ENCODE peak calls at places on chromosome 1, in four cellular contexts. Q is prostate gland, D is body of pancreas, H is transverse colon. X is an unnamed sample.

GRCh38 chr1:200488375-200489165 is 78.7 kb upstream of the ZNF281 start:
- DNase-seq in D (peak), Q (peak), H (peak), X (peak)

GRCh38 chr1:104906141-104906540 is 1156.4 kb downstream of the AMY1C start:
- DNase-seq in D (no peak), H (no peak), Q (no peak), X (no peak)

GRCh38 chr1:57341721-57342120 is 82.1 kb downstream of the DAB1 start:
- DNase-seq in Q (no peak), D (no peak), H (no peak), X (no peak)

GRCh38 chr1:220755316-220755715 is 7.2 kb downstream of the MTARC2 start:
- DNase-seq in D (no peak), H (no peak), Q (no peak), X (no peak)

GRCh38 chr1:87137342-87137739 is 191.3 kb upstream of the LMO4 start:
- DNase-seq in H (no peak), D (no peak), Q (no peak), X (no peak)

GRCh38 chr1:87044840-87045239 is 130.4 kb downstream of the HS2ST1 start:
- DNase-seq in H (no peak), D (no peak), Q (no peak), X (no peak)

GRCh38 chr1:62438163-62438562 is 1.3 kb downstream of the USP1 start:
- DNase-seq in D (no peak), H (no peak), Q (no peak), X (peak)

GRCh38 chr1:24948072-24948827 is 18.2 kb upstream of the RUNX3 start:
- DNase-seq in H (no peak), Q (no peak), D (no peak), X (no peak)

GRCh38 chr1:246108278-246108925 is 398.7 kb downstream of the SMYD3 start:
- DNase-seq in D (no peak), Q (no peak), H (no peak), X (no peak)

GRCh38 chr1:208154040-208154439 is 90.1 kb downstream of the PLXNA2 start:
- DNase-seq in H (peak), D (peak), Q (no peak), X (no peak)

GRCh38 chr1:56073614-56074356 is 505.6 kb downstream of the PLPP3 start:
- DNase-seq in H (peak), D (peak), Q (peak), X (peak)

GRCh38 chr1:166235728-166236127 is 68.9 kb upstream of the FAM78B start:
- DNase-seq in Q (no peak), H (no peak), D (no peak), X (no peak)

GRCh38 chr1:59485949-59486348 is 189.1 kb downstream of the FGGY start:
- DNase-seq in Q (no peak), H (no peak), D (no peak), X (no peak)

GRCh38 chr1:62435231-62436038 is 1.4 kb upstream of the USP1 start:
- DNase-seq in H (peak), Q (no peak), D (no peak), X (peak)

GRCh38 chr1:28530456-28530855 is 22.4 kb upstream of the TRNAU1AP start:
- DNase-seq in H (no peak), D (no peak), Q (no peak), X (no peak)

GRCh38 chr1:161287482-161288054 is 22.2 kb downstream of the MPZ start:
- DNase-seq in Q (no peak), D (no peak), H (no peak), X (no peak)

GRCh38 chr1:80054129-80054528 is 1047.6 kb upstream of the ADGRL4 start:
- DNase-seq in Q (no peak), D (peak), H (no peak), X (peak)

GRCh38 chr1:210143465-210144062 is 89.0 kb upstream of the SERTAD4 start:
- DNase-seq in H (peak), D (peak), Q (peak), X (peak)

GRCh38 chr1:54459714-54460113 is 53.5 kb upstream of the SSBP3 start:
- DNase-seq in H (no peak), Q (no peak), D (no peak), X (no peak)

GRCh38 chr1:31416101-31416736 is 3.2 kb downstream of the SERINC2 start:
- DNase-seq in Q (peak), D (peak), H (no peak), X (no peak)

GRCh38 chr1:214864896-214865688 is 217.4 kb upstream of the KCNK2 start:
- DNase-seq in D (no peak), Q (no peak), H (no peak), X (no peak)

GRCh38 chr1:55275976-55276375 is 60.8 kb upstream of the USP24 start:
- DNase-seq in H (no peak), Q (no peak), D (no peak), X (peak)

GRCh38 chr1:75600781-75601180 is 10.1 kb downstream of the SLC44A5 start:
- DNase-seq in H (no peak), D (no peak), Q (no peak), X (no peak)

GRCh38 chr1:82059931-82060330 is 259.2 kb downstream of the ADGRL2 start:
- DNase-seq in Q (no peak), D (no peak), H (no peak), X (no peak)

GRCh38 chr1:230867119-230867902 is 1.0 kb downstream of the C1orf198 start:
- DNase-seq in H (no peak), Q (no peak), D (no peak), X (peak)

GRCh38 chr1:93751391-93752250 is 70.0 kb upstream of the BCAR3 start:
- DNase-seq in H (no peak), Q (peak), D (no peak), X (no peak)

GRCh38 chr1:175873290-175873689 is 129.9 kb upstream of the TNR start:
- DNase-seq in Q (no peak), H (no peak), D (no peak), X (no peak)

GRCh38 chr1:209235170-209235569 is 348.3 kb upstream of the CAMK1G start:
- DNase-seq in D (no peak), H (no peak), Q (no peak), X (no peak)

GRCh38 chr1:67061266-67061665 is 7.3 kb upstream of the SLC35D1 start:
- DNase-seq in H (no peak), D (no peak), Q (no peak), X (no peak)

GRCh38 chr1:183103141-183103540 is 79.9 kb downstream of the LAMC1 start:
- DNase-seq in D (no peak), H (no peak), Q (peak), X (no peak)

GRCh38 chr1:34518146-34518545 is 236.7 kb upstream of the GJB5 start:
- DNase-seq in Q (no peak), H (no peak), D (no peak), X (no peak)

GRCh38 chr1:225652726-225653462 is at the start of gene ENAH:
- DNase-seq in D (peak), H (peak), Q (peak), X (peak)

GRCh38 chr1:160670701-160671100 is 23.9 kb upstream of the SLAMF1 start:
- DNase-seq in Q (no peak), D (no peak), H (no peak), X (no peak)

GRCh38 chr1:107047602-107048001 is 8.9 kb upstream of the PRMT6 start:
- DNase-seq in D (no peak), Q (no peak), H (no peak), X (no peak)

GRCh38 chr1:168470821-168471473 is 72.8 kb downstream of the XCL2 start:
- DNase-seq in D (no peak), Q (no peak), H (no peak), X (peak)

GRCh38 chr1:110003747-110004428 is 19.3 kb downstream of the AHCYL1 start:
- DNase-seq in Q (peak), D (peak), H (peak), X (peak)

GRCh38 chr1:149884433-149885363 is 14.7 kb upstream of the BOLA1 start:
- DNase-seq in Q (no peak), H (no peak), D (no peak), X (peak)

GRCh38 chr1:19372136-19372514 is 60.0 kb downstream of the SLC66A1 start:
- DNase-seq in D (no peak), H (no peak), Q (no peak), X (no peak)

GRCh38 chr1:19370453-19371170 is 58.5 kb downstream of the SLC66A1 start:
- DNase-seq in D (no peak), Q (no peak), H (no peak), X (no peak)

GRCh38 chr1:19372602-19373001 is 60.5 kb downstream of the SLC66A1 start:
- DNase-seq in H (no peak), D (no peak), Q (no peak), X (no peak)

GRCh38 chr1:19369396-19370090 is 57.4 kb downstream of the SLC66A1 start:
- DNase-seq in D (no peak), Q (no peak), H (no peak), X (no peak)

GRCh38 chr1:19371226-19372135 is 59.4 kb downstream of the SLC66A1 start:
- DNase-seq in Q (no peak), D (no peak), H (no peak), X (no peak)
- TF ChIP-seq POLR2A in Q (no peak), D (no peak), H (no peak), X (no peak)

GRCh38 chr1:23083714-23084480 is 64.6 kb downstream of the KDM1A start:
- DNase-seq in H (no peak), Q (peak), D (peak), X (no peak)

GRCh38 chr1:23080885-23081284 is 61.6 kb downstream of the KDM1A start:
- DNase-seq in Q (no peak), H (no peak), D (no peak), X (no peak)

GRCh38 chr1:23081376-23081775 is 62.1 kb downstream of the KDM1A start:
- DNase-seq in D (no peak), H (no peak), Q (no peak), X (no peak)

GRCh38 chr1:23088027-23088426 is 68.8 kb downstream of the KDM1A start:
- DNase-seq in Q (no peak), D (no peak), H (no peak), X (no peak)

GRCh38 chr1:23084880-23085279 is 65.6 kb downstream of the KDM1A start:
- DNase-seq in D (no peak), Q (peak), H (no peak), X (no peak)
- TF ChIP-seq POLR2A in D (no peak), Q (no peak), H (no peak), X (no peak)

DNA sequence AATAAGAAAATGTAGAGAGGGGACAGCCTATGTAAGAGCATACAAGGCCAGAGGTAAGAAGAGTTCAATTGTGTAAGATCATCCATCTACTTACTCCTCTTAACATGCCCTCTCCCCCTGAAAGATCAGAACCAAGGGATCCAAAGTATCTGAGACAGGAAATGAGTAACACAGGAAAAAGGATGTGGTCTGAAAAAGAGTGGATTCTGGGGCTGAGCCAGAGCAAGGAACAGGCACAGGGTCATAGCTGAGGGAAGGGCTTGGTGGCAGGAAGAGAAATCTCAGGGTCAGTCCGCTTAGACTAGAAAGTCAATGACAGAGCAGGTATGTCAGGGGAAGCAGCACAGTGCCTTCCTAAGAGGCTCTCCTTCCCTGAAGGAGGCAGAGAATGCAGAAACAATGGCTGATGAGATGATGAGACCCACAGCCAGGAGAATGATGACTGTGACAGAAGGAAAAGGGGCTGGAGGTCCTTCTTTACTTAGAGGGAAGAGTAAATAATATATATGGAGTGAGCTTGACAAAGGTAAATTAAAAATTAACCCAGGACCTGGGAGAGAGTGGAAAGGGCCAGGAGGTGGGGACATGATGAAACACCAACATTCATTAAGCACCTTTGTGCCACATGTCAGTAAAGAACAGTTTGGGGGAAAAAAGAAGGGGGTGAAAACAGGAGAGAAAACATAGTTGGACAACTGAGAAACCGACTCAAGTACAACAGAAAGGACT is 26.2 kb upstream of the A3GALT2 start:
- DNase-seq in Q (no peak), H (peak), D (peak), X (no peak)
- TF ChIP-seq POLR2A in Q (peak), H (peak), D (peak), X (no peak)

GRCh38 chr1:185695299-185695698 is 38.9 kb upstream of the HMCN1 start:
- DNase-seq in Q (no peak), H (no peak), D (no peak), X (no peak)

GRCh38 chr1:185690527-185690926 is 43.7 kb upstream of the HMCN1 start:
- DNase-seq in D (no peak), Q (no peak), H (no peak), X (no peak)

GRCh38 chr1:185693654-185694053 is 40.5 kb upstream of the HMCN1 start:
- DNase-seq in H (no peak), Q (no peak), D (no peak), X (no peak)

GRCh38 chr1:185696419-185697150 is 37.6 kb upstream of the HMCN1 start:
- DNase-seq in D (no peak), H (no peak), Q (no peak), X (no peak)

DNA sequence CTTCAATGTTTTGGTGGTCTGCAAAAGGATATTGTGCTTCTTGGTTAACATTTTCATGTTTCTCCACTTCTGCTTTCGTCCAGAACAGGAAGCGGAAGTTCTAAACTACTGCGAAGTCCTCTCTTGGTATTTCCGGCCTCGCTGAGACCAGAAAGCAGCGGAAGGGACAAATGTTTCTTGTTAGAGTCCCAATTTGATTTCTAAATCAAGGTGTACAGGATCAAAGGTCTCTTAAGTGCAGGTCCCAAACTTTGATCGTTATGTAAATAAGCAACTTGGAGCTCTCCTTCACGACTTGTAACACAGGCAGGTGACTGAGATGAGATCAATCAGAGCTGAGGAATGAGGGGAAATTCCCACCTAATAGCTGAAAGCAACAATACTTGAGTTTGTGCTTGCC is 40.1 kb upstream of the HMCN1 start:
- DNase-seq in H (peak), D (peak), Q (no peak), X (no peak)
- TF ChIP-seq POLR2A in H (no peak), D (no peak), Q (no peak), X (no peak)

DNA sequence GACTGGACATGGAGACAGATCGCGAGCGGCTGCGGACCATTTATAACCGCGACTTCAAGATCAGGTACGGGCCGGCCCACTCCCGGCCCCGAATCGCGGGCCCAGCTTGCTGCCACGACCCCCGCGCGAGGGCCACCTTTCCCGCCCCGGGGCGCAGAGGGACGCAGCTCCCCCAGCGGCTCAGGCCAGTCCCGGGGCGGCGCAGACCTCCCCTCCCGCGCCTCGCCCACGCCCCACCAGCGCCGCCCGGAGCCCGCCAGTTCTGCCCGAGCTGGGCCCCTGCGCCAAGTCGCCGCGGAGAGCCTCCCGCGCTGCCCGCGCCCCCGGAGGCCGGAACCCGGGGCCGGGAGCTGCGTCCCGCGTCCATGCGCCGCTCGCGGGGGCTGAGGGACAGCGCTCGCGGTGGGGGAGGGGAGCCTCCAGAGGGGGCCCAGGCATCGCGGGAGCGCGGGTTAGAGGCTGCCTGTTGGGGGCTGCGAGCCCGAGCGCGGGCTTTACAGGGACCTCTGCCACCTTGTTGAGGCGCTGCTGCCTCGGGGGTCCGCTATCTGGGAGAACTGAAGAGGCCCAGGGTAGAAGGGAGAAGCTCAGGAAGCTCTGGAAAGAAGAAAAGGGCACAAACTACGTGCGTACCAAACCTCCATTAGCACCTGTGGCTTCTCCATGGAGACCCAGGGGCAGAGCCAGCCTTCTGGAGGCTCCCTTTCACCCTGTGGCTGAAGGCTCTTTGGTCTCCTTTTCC is 698 bp downstream of the MOV10 start:
- DNase-seq in D (peak), H (peak), Q (peak), X (peak)
- TF ChIP-seq POLR2A in D (no peak), H (no peak), Q (no peak), X (no peak)

GRCh38 chr1:205319081-205320018 is 2.2 kb downstream of the NUAK2 start:
- DNase-seq in Q (peak), D (peak), H (peak), X (no peak)
- TF ChIP-seq POLR2A in Q (peak), D (peak), H (no peak), X (no peak)

DNA sequence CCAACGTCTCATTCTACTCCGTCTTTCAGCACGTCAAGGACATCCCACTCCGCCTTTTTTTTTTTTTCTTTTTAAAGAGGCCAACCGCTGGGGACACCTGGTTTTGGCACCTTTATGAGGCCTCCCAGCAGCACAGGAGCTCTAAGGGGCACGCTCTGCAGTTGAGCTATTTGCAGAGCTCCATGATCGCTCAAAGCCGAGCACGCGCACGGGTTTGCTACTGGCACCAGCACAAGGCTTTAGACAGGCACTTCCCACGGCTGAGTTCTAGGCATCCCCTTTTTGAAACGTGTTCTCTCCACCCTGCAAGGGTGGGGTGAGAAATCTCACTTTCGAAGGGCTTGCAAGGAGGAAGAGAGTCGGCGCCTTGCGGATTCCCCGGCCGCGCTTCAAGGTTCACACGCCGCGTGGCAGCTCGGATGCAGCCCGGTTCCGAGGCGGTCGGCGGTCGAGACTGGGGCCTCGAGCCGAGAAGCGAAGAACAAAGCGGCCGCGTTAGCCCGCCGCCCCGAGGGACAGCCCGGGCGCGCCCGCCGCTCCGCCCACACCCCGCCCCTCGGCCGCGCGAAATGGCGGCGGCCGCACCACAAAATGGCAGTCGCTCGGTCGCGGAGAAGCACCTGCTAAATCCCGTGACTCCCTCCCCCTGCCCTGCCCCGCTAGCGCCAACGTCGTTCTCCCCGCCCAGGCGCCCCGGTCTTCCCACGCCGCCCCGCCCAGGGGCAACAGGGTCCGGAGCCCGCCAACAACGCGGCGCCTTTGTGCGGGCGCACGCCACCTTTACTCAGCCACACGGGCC is 12.9 kb upstream of the SPEN start:
- DNase-seq in Q (peak), D (peak), H (peak), X (peak)
- TF ChIP-seq POLR2A in Q (peak), D (peak), H (peak), X (peak)

GRCh38 chr1:151860504-151861187 is 7.1 kb upstream of the THEM5 start:
- DNase-seq in Q (no peak), H (no peak), D (no peak), X (no peak)
- TF ChIP-seq POLR2A in Q (no peak), H (no peak), D (no peak), X (no peak)

DNA sequence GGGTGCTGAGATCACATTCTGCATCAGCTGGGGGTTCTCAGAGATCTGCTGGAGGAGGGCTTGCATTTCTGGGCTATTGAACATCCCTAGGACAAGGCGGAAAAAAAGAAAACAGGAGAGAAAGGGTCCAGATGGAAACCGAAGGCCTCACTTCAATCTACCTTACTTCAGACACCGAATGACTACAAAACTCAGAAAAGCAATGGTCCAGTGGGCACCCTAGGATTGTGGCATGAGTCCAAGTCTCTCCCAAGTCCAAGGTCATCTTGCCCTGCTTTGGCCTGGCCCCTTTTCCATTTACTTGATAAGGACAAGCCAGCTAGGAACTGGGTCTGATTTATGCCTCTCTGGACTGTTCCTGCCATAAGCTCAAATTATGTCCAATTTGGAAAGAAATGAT is 10.8 kb downstream of the UBQLN4 start:
- DNase-seq in D (no peak), H (no peak), Q (no peak), X (no peak)
- TF ChIP-seq POLR2A in D (no peak), H (no peak), Q (no peak), X (no peak)

GRCh38 chr1:91511386-91511785 is 10.7 kb downstream of the CDC7 start:
- DNase-seq in Q (no peak), D (no peak), H (no peak), X (peak)
- TF ChIP-seq POLR2A in Q (no peak), D (no peak), H (no peak), X (no peak)